ENCODE peak calls at places on chromosomes 2 and 18, in nine cellular contexts. S, Y, V, X, U, T, N, Q and B are unnamed samples.

GRCh38 chr18:36315736-36316135 is 18.2 kb downstream of the FHOD3 start:
- DNase-seq in S (no peak), Y (no peak), V (no peak), X (peak; percentile 84), U (peak; percentile 91), T (no peak), N (no peak), Q (peak; percentile 63), B (no peak)

GRCh38 chr2:62175728-62176127 is 20.2 kb upstream of the B3GNT2 start:
- DNase-seq in S (no peak), Y (no peak), V (no peak), X (no peak), U (no peak), T (no peak), N (no peak), Q (no peak), B (no peak)

GRCh38 chr2:48651127-48651526 is 33.5 kb downstream of the GTF2A1L start:
- DNase-seq in S (no peak), Y (no peak), V (no peak), X (no peak), U (peak; percentile 1), T (peak; percentile 55), N (no peak), Q (peak; percentile 35), B (no peak)

GRCh38 chr2:72081450-72081849 is 66.2 kb downstream of the CYP26B1 start:
- DNase-seq in S (no peak), Y (no peak), V (no peak), X (peak; percentile 57), U (peak; percentile 38), T (peak; percentile 48), N (no peak), Q (no peak), B (no peak)

GRCh38 chr18:9771261-9771976 is 63.3 kb downstream of the RAB31 start:
- DNase-seq in S (peak; percentile 81), Y (peak; percentile 30), V (peak; percentile 48), X (peak; percentile 73), U (peak; percentile 72), T (peak; percentile 65), N (peak; percentile 86), Q (peak; percentile 76), B (peak; percentile 49)

GRCh38 chr18:75762758-75763157 is 335.3 kb upstream of the SMIM21 start:
- DNase-seq in S (no peak), Y (no peak), V (no peak), X (no peak), U (no peak), T (no peak), N (no peak), Q (no peak), B (no peak)

GRCh38 chr18:79317718-79318117 is 78.0 kb upstream of the NFATC1 start:
- DNase-seq in S (no peak), Y (no peak), V (no peak), X (no peak), U (no peak), T (peak; percentile 38), N (no peak), Q (peak; percentile 17), B (no peak)

GRCh38 chr2:27707462-27708256 is 44.0 kb downstream of the SLC4A1AP start:
- DNase-seq in S (no peak), Y (no peak), V (no peak), X (no peak), U (no peak), T (peak; percentile 76), N (no peak), Q (no peak), B (no peak)

GRCh38 chr2:192025607-192026006 is 169.1 kb downstream of the TMEFF2 start:
- DNase-seq in S (no peak), Y (no peak), V (no peak), X (no peak), U (no peak), T (no peak), N (no peak), Q (no peak), B (no peak)

GRCh38 chr18:45335644-45336043 is 279.6 kb upstream of the SLC14A2 start:
- DNase-seq in S (no peak), Y (no peak), V (no peak), X (no peak), U (peak; percentile 90), T (no peak), N (no peak), Q (peak; percentile 76), B (no peak)

GRCh38 chr2:62181836-62182235 is 14.1 kb upstream of the B3GNT2 start:
- DNase-seq in S (no peak), Y (no peak), V (no peak), X (no peak), U (no peak), T (no peak), N (no peak), Q (no peak), B (no peak)

GRCh38 chr18:62715829-62716678 is 713 bp downstream of the PHLPP1 start:
- DNase-seq in S (peak; percentile 9), Y (peak; percentile 61), V (no peak), X (peak; percentile 70), U (peak; percentile 77), T (peak; percentile 75), N (peak; percentile 70), Q (peak; percentile 55), B (peak; percentile 77)

GRCh38 chr2:216758431-216759155 is 63.2 kb upstream of the IGFBP5 start:
- DNase-seq in S (no peak), Y (no peak), V (no peak), X (no peak), U (no peak), T (no peak), N (no peak), Q (no peak), B (no peak)

GRCh38 chr2:24435391-24436316 is 55.4 kb upstream of the NCOA1 start:
- DNase-seq in S (no peak), Y (no peak), V (no peak), X (peak; percentile 35), U (no peak), T (peak; percentile 86), N (peak; percentile 53), Q (no peak), B (no peak)

GRCh38 chr2:160394153-160394552 is 99.5 kb downstream of the RBMS1 start:
- DNase-seq in S (no peak), Y (no peak), V (no peak), X (no peak), U (no peak), T (no peak), N (no peak), Q (no peak), B (no peak)

GRCh38 chr2:54763636-54764291 is 40.3 kb downstream of the EML6 start:
- DNase-seq in S (peak; percentile 37), Y (no peak), V (no peak), X (peak; percentile 51), U (peak; percentile 33), T (no peak), N (no peak), Q (no peak), B (no peak)

GRCh38 chr2:120245520-120245835 is 7.2 kb upstream of the RALB start:
- DNase-seq in S (peak; percentile 71), Y (no peak), V (no peak), X (no peak), U (no peak), T (peak; percentile 29), N (peak; percentile 90), Q (peak; percentile 54), B (no peak)

GRCh38 chr2:207163815-207164747 is 1.7 kb downstream of the KLF7 start:
- DNase-seq in S (no peak), Y (no peak), V (no peak), X (peak; percentile 56), U (peak; percentile 62), T (peak; percentile 75), N (peak; percentile 52), Q (peak; percentile 54), B (peak; percentile 16)

GRCh38 chr18:23451011-23451410 is 2.1 kb upstream of the RIOK3 start:
- DNase-seq in S (no peak), Y (no peak), V (no peak), X (no peak), U (no peak), T (no peak), N (no peak), Q (no peak), B (no peak)

GRCh38 chr2:47118581-47118980 is 36.5 kb downstream of the STPG4 start:
- DNase-seq in S (no peak), Y (no peak), V (no peak), X (no peak), U (no peak), T (no peak), N (no peak), Q (no peak), B (no peak)